ENCODE peak calls at places on chromosomes 4 and X, in nine cellular contexts. One of them, this sample, is unnamed.

GRCh38 chr4:178136736-178137345 is 694.6 kb upstream of the AGA start:
- DNase-seq in prostate gland: no peak
- DNase-seq in spleen: no peak
- DNase-seq in posterior cingulate gyrus: no peak
- DNase-seq in NCI-H1105 treated with DMSO at 0.1 percent for 48 hours: no peak
- DNase-seq in nucleus accumbens: no peak
- DNase-seq in ELR: no peak
- DNase-seq in Jurkat, Clone E6-1: no peak
- DNase-seq in CD4-positive, CD25-positive, alpha-beta regulatory T cell: no peak
- DNase-seq in this sample: no peak

GRCh38 chr4:94469221-94469784 is 17.6 kb downstream of the PDLIM5 start:
- DNase-seq in prostate gland: no peak
- DNase-seq in spleen: no peak
- DNase-seq in posterior cingulate gyrus: no peak
- DNase-seq in NCI-H1105 treated with DMSO at 0.1 percent for 48 hours: no peak
- DNase-seq in nucleus accumbens: no peak
- DNase-seq in ELR: no peak
- DNase-seq in Jurkat, Clone E6-1: no peak
- DNase-seq in CD4-positive, CD25-positive, alpha-beta regulatory T cell: no peak
- DNase-seq in this sample: no peak

GRCh38 chr4:14908635-14909034 is 93.6 kb upstream of the CPEB2 start:
- DNase-seq in prostate gland: no peak
- DNase-seq in spleen: no peak
- DNase-seq in posterior cingulate gyrus: no peak
- DNase-seq in NCI-H1105 treated with DMSO at 0.1 percent for 48 hours: no peak
- DNase-seq in nucleus accumbens: no peak
- DNase-seq in ELR: peak; percentile 57
- DNase-seq in Jurkat, Clone E6-1: no peak
- DNase-seq in CD4-positive, CD25-positive, alpha-beta regulatory T cell: no peak
- DNase-seq in this sample: peak; percentile 40

GRCh38 chr4:76993787-76994641 is 44.5 kb downstream of the SEPTIN11 start:
- DNase-seq in prostate gland: no peak
- DNase-seq in spleen: no peak
- DNase-seq in posterior cingulate gyrus: no peak
- DNase-seq in NCI-H1105 treated with DMSO at 0.1 percent for 48 hours: no peak
- DNase-seq in nucleus accumbens: no peak
- DNase-seq in ELR: no peak
- DNase-seq in Jurkat, Clone E6-1: peak; percentile 86
- DNase-seq in CD4-positive, CD25-positive, alpha-beta regulatory T cell: peak; percentile 88
- DNase-seq in this sample: no peak

GRCh38 chr4:83455300-83456183 is at the start of the genes HELQ and MRPS18C:
- DNase-seq in prostate gland: peak; percentile 97
- DNase-seq in spleen: peak; percentile 96
- DNase-seq in posterior cingulate gyrus: peak; percentile 96
- DNase-seq in NCI-H1105 treated with DMSO at 0.1 percent for 48 hours: peak; percentile 95
- DNase-seq in nucleus accumbens: peak; percentile 88
- DNase-seq in ELR: peak; percentile 99
- DNase-seq in Jurkat, Clone E6-1: peak; percentile 99
- DNase-seq in CD4-positive, CD25-positive, alpha-beta regulatory T cell: peak; percentile 99
- DNase-seq in this sample: peak; percentile 99

GRCh38 chr4:169243808-169244207 is 26.9 kb downstream of the SH3RF1 start:
- DNase-seq in prostate gland: no peak
- DNase-seq in spleen: no peak
- DNase-seq in posterior cingulate gyrus: no peak
- DNase-seq in NCI-H1105 treated with DMSO at 0.1 percent for 48 hours: no peak
- DNase-seq in nucleus accumbens: no peak
- DNase-seq in ELR: no peak
- DNase-seq in Jurkat, Clone E6-1: no peak
- DNase-seq in CD4-positive, CD25-positive, alpha-beta regulatory T cell: no peak
- DNase-seq in this sample: no peak

GRCh38 chr4:96052827-96053226 is 212.9 kb downstream of the PDHA2 start:
- DNase-seq in prostate gland: no peak
- DNase-seq in spleen: no peak
- DNase-seq in posterior cingulate gyrus: no peak
- DNase-seq in NCI-H1105 treated with DMSO at 0.1 percent for 48 hours: no peak
- DNase-seq in nucleus accumbens: no peak
- DNase-seq in ELR: no peak
- DNase-seq in Jurkat, Clone E6-1: no peak
- DNase-seq in CD4-positive, CD25-positive, alpha-beta regulatory T cell: no peak
- DNase-seq in this sample: no peak

GRCh38 chrX:113297456-113297855 is 456.8 kb upstream of the AMOT start:
- DNase-seq in prostate gland: no peak
- DNase-seq in spleen: no peak
- DNase-seq in posterior cingulate gyrus: no peak
- DNase-seq in NCI-H1105 treated with DMSO at 0.1 percent for 48 hours: no peak
- DNase-seq in nucleus accumbens: no peak
- DNase-seq in ELR: no peak
- DNase-seq in Jurkat, Clone E6-1: no peak
- DNase-seq in CD4-positive, CD25-positive, alpha-beta regulatory T cell: no peak
- DNase-seq in this sample: no peak

GRCh38 chr4:41389356-41389755 is 132.6 kb downstream of the UCHL1 start:
- DNase-seq in prostate gland: no peak
- DNase-seq in spleen: no peak
- DNase-seq in posterior cingulate gyrus: no peak
- DNase-seq in NCI-H1105 treated with DMSO at 0.1 percent for 48 hours: no peak
- DNase-seq in nucleus accumbens: no peak
- DNase-seq in ELR: no peak
- DNase-seq in Jurkat, Clone E6-1: no peak
- DNase-seq in CD4-positive, CD25-positive, alpha-beta regulatory T cell: no peak
- DNase-seq in this sample: no peak

GRCh38 chrX:33726281-33727160 is 405.6 kb downstream of the FAM47A start:
- DNase-seq in prostate gland: no peak
- DNase-seq in spleen: no peak
- DNase-seq in posterior cingulate gyrus: peak; percentile 52
- DNase-seq in NCI-H1105 treated with DMSO at 0.1 percent for 48 hours: no peak
- DNase-seq in nucleus accumbens: no peak
- DNase-seq in ELR: no peak
- DNase-seq in Jurkat, Clone E6-1: no peak
- DNase-seq in CD4-positive, CD25-positive, alpha-beta regulatory T cell: no peak
- DNase-seq in this sample: no peak

GRCh38 chr4:162839814-162840213 is 326.9 kb downstream of the NAF1 start:
- DNase-seq in prostate gland: no peak
- DNase-seq in spleen: no peak
- DNase-seq in posterior cingulate gyrus: no peak
- DNase-seq in NCI-H1105 treated with DMSO at 0.1 percent for 48 hours: no peak
- DNase-seq in nucleus accumbens: no peak
- DNase-seq in ELR: no peak
- DNase-seq in Jurkat, Clone E6-1: peak; percentile 1
- DNase-seq in CD4-positive, CD25-positive, alpha-beta regulatory T cell: no peak
- DNase-seq in this sample: no peak

GRCh38 chrX:106023947-106024346 is 14.6 kb downstream of the SERPINA7 start:
- DNase-seq in prostate gland: no peak
- DNase-seq in spleen: no peak
- DNase-seq in posterior cingulate gyrus: no peak
- DNase-seq in NCI-H1105 treated with DMSO at 0.1 percent for 48 hours: no peak
- DNase-seq in nucleus accumbens: no peak
- DNase-seq in ELR: no peak
- DNase-seq in Jurkat, Clone E6-1: no peak
- DNase-seq in CD4-positive, CD25-positive, alpha-beta regulatory T cell: no peak
- DNase-seq in this sample: no peak

GRCh38 chrX:40773809-40774208 is 38.5 kb upstream of the MED14 start:
- DNase-seq in prostate gland: no peak
- DNase-seq in spleen: no peak
- DNase-seq in posterior cingulate gyrus: no peak
- DNase-seq in NCI-H1105 treated with DMSO at 0.1 percent for 48 hours: no peak
- DNase-seq in nucleus accumbens: no peak
- DNase-seq in ELR: peak; percentile 81
- DNase-seq in Jurkat, Clone E6-1: no peak
- DNase-seq in CD4-positive, CD25-positive, alpha-beta regulatory T cell: no peak
- DNase-seq in this sample: peak; percentile 64

GRCh38 chrX:40244116-40244515 is 146.4 kb upstream of the BCOR start:
- DNase-seq in prostate gland: no peak
- DNase-seq in spleen: no peak
- DNase-seq in posterior cingulate gyrus: no peak
- DNase-seq in NCI-H1105 treated with DMSO at 0.1 percent for 48 hours: no peak
- DNase-seq in nucleus accumbens: no peak
- DNase-seq in ELR: no peak
- DNase-seq in Jurkat, Clone E6-1: no peak
- DNase-seq in CD4-positive, CD25-positive, alpha-beta regulatory T cell: no peak
- DNase-seq in this sample: no peak

GRCh38 chr4:118811008-118811764 is 24.7 kb downstream of the SEC24D start:
- DNase-seq in prostate gland: no peak
- DNase-seq in spleen: no peak
- DNase-seq in posterior cingulate gyrus: no peak
- DNase-seq in NCI-H1105 treated with DMSO at 0.1 percent for 48 hours: no peak
- DNase-seq in nucleus accumbens: no peak
- DNase-seq in ELR: peak; percentile 8
- DNase-seq in Jurkat, Clone E6-1: no peak
- DNase-seq in CD4-positive, CD25-positive, alpha-beta regulatory T cell: no peak
- DNase-seq in this sample: peak; percentile 77

GRCh38 chr4:148747721-148748268 is 305.6 kb upstream of the NR3C2 start:
- DNase-seq in prostate gland: no peak
- DNase-seq in spleen: no peak
- DNase-seq in posterior cingulate gyrus: no peak
- DNase-seq in NCI-H1105 treated with DMSO at 0.1 percent for 48 hours: no peak
- DNase-seq in nucleus accumbens: no peak
- DNase-seq in ELR: no peak
- DNase-seq in Jurkat, Clone E6-1: no peak
- DNase-seq in CD4-positive, CD25-positive, alpha-beta regulatory T cell: no peak
- DNase-seq in this sample: no peak

GRCh38 chr4:82491251-82491960 is 61.0 kb downstream of the ENOPH1 start:
- DNase-seq in prostate gland: peak; percentile 76
- DNase-seq in spleen: no peak
- DNase-seq in posterior cingulate gyrus: no peak
- DNase-seq in NCI-H1105 treated with DMSO at 0.1 percent for 48 hours: peak; percentile 88
- DNase-seq in nucleus accumbens: no peak
- DNase-seq in ELR: no peak
- DNase-seq in Jurkat, Clone E6-1: no peak
- DNase-seq in CD4-positive, CD25-positive, alpha-beta regulatory T cell: no peak
- DNase-seq in this sample: no peak

GRCh38 chr4:124334119-124334518 is 378.4 kb downstream of the ANKRD50 start:
- DNase-seq in prostate gland: peak; percentile 47
- DNase-seq in spleen: no peak
- DNase-seq in posterior cingulate gyrus: no peak
- DNase-seq in NCI-H1105 treated with DMSO at 0.1 percent for 48 hours: peak; percentile 35
- DNase-seq in nucleus accumbens: no peak
- DNase-seq in ELR: peak; percentile 85
- DNase-seq in Jurkat, Clone E6-1: peak; percentile 34
- DNase-seq in CD4-positive, CD25-positive, alpha-beta regulatory T cell: peak; percentile 19
- DNase-seq in this sample: peak; percentile 75

GRCh38 chrX:69231903-69232302 is 66.7 kb upstream of the PJA1 start:
- DNase-seq in prostate gland: no peak
- DNase-seq in spleen: no peak
- DNase-seq in posterior cingulate gyrus: no peak
- DNase-seq in NCI-H1105 treated with DMSO at 0.1 percent for 48 hours: no peak
- DNase-seq in nucleus accumbens: no peak
- DNase-seq in ELR: peak; percentile 38
- DNase-seq in Jurkat, Clone E6-1: no peak
- DNase-seq in CD4-positive, CD25-positive, alpha-beta regulatory T cell: no peak
- DNase-seq in this sample: peak; percentile 12

GRCh38 chr4:143253156-143253555 is 68.4 kb downstream of the USP38 start:
- DNase-seq in prostate gland: no peak
- DNase-seq in spleen: no peak
- DNase-seq in posterior cingulate gyrus: no peak
- DNase-seq in NCI-H1105 treated with DMSO at 0.1 percent for 48 hours: no peak
- DNase-seq in nucleus accumbens: no peak
- DNase-seq in ELR: no peak
- DNase-seq in Jurkat, Clone E6-1: no peak
- DNase-seq in CD4-positive, CD25-positive, alpha-beta regulatory T cell: no peak
- DNase-seq in this sample: no peak

GRCh38 chr4:148435654-148436406 is 6.4 kb downstream of the NR3C2 start:
- DNase-seq in prostate gland: no peak
- DNase-seq in spleen: no peak
- DNase-seq in posterior cingulate gyrus: no peak
- DNase-seq in NCI-H1105 treated with DMSO at 0.1 percent for 48 hours: no peak
- DNase-seq in nucleus accumbens: no peak
- DNase-seq in ELR: no peak
- DNase-seq in Jurkat, Clone E6-1: no peak
- DNase-seq in CD4-positive, CD25-positive, alpha-beta regulatory T cell: no peak
- DNase-seq in this sample: no peak

GRCh38 chrX:39304746-39305145 is 503.5 kb downstream of the MID1IP1 start:
- DNase-seq in prostate gland: no peak
- DNase-seq in spleen: no peak
- DNase-seq in posterior cingulate gyrus: no peak
- DNase-seq in NCI-H1105 treated with DMSO at 0.1 percent for 48 hours: no peak
- DNase-seq in nucleus accumbens: no peak
- DNase-seq in ELR: no peak
- DNase-seq in Jurkat, Clone E6-1: no peak
- DNase-seq in CD4-positive, CD25-positive, alpha-beta regulatory T cell: no peak
- DNase-seq in this sample: no peak

GRCh38 chrX:15170927-15171326 is 99.0 kb downstream of the ASB9 start:
- DNase-seq in prostate gland: no peak
- DNase-seq in spleen: no peak
- DNase-seq in posterior cingulate gyrus: no peak
- DNase-seq in NCI-H1105 treated with DMSO at 0.1 percent for 48 hours: no peak
- DNase-seq in nucleus accumbens: no peak
- DNase-seq in ELR: peak; percentile 4
- DNase-seq in Jurkat, Clone E6-1: no peak
- DNase-seq in CD4-positive, CD25-positive, alpha-beta regulatory T cell: no peak
- DNase-seq in this sample: peak; percentile 25

This sample was measured in EL.